ENCODE peak calls at places on chromosomes 11 and 22, in eight cellular contexts. G is NCI-H748 treated with DMSO at 0.1 percent for 48 hours, Z is Panc1, L is memory B cell, R is fibroblast of the aortic adventitia, K is T-helper 17 cell, T is GM20000, W is GM10248. H is an unnamed sample.

GRCh38 chr11:111443640-111444039 is 64.6 kb upstream of the POU2AF1 start:
- DNase-seq in K (no peak), G (no peak), R (no peak), T (no peak), L (no peak), Z (no peak), W (no peak), H (no peak)

GRCh38 chr22:20000246-20001081 is 16.2 kb downstream of the ARVCF start:
- DNase-seq in L (no peak), K (no peak), Z (no peak), W (no peak), T (no peak), G (no peak), R (no peak), H (no peak)

GRCh38 chr11:104588975-104589374 is 309.3 kb downstream of the CASP12 start:
- DNase-seq in K (no peak), Z (no peak), T (no peak), W (no peak), G (no peak), R (no peak), L (no peak), H (no peak)

GRCh38 chr22:20523118-20523983 is 15.9 kb downstream of the MED15 start:
- DNase-seq in G (no peak), L (no peak), K (no peak), T (no peak), R (peak), Z (no peak), W (no peak), H (peak)

GRCh38 chr11:4606231-4607015 is 1.6 kb downstream of the TRIM68 start:
- DNase-seq in Z (no peak), L (no peak), K (no peak), G (peak), T (no peak), W (no peak), R (peak), H (no peak)

GRCh38 chr11:97745515-97746050 is 1275.2 kb upstream of the CNTN5 start:
- DNase-seq in T (no peak), K (no peak), G (no peak), Z (no peak), R (no peak), W (no peak), L (no peak), H (no peak)

GRCh38 chr22:39327995-39328754 is 8.8 kb upstream of the RPL3 start:
- DNase-seq in K (no peak), G (no peak), T (no peak), L (no peak), W (no peak), Z (no peak), R (no peak), H (peak)

GRCh38 chr22:39174498-39175120 is 22.1 kb upstream of the CBX7 start:
- DNase-seq in G (no peak), Z (peak), K (peak), R (peak), T (peak), L (peak), W (no peak), H (peak)

GRCh38 chr11:76123243-76123642 is 83.1 kb downstream of the WNT11 start:
- DNase-seq in R (no peak), Z (no peak), W (no peak), K (no peak), T (no peak), L (no peak), G (no peak), H (no peak)

GRCh38 chr22:21917206-21917958 is 35.3 kb downstream of the PPM1F start:
- DNase-seq in W (no peak), T (no peak), R (peak), Z (no peak), K (no peak), G (no peak), L (no peak), H (no peak)

GRCh38 chr22:36870250-36870649 is 9.4 kb downstream of the NCF4 start:
- DNase-seq in T (no peak), K (no peak), W (no peak), L (no peak), R (no peak), G (no peak), Z (no peak), H (no peak)

GRCh38 chr11:63614136-63614664 is at the start of gene PLAAT3:
- DNase-seq in G (no peak), R (peak), Z (no peak), K (peak), T (peak), W (peak), L (peak), H (peak)

GRCh38 chr11:103024086-103024485 is 67.9 kb downstream of the DCUN1D5 start:
- DNase-seq in Z (no peak), R (peak), L (no peak), W (no peak), G (no peak), T (no peak), K (no peak), H (no peak)

GRCh38 chr22:23179381-23180294 is 671 bp upstream of the BCR start:
- DNase-seq in K (no peak), W (no peak), L (peak), T (peak), R (no peak), Z (no peak), G (no peak), H (no peak)

GRCh38 chr11:22928207-22928917 is 68.1 kb upstream of the CCDC179 start:
- DNase-seq in T (no peak), R (no peak), L (no peak), Z (no peak), W (no peak), G (no peak), K (no peak), H (no peak)

GRCh38 chr11:100752371-100753073 is 65.4 kb downstream of the ARHGAP42 start:
- DNase-seq in Z (no peak), T (no peak), R (no peak), G (peak), W (no peak), K (no peak), L (no peak), H (no peak)

GRCh38 chr22:23062616-23063538 is 7.4 kb upstream of the GNAZ start:
- DNase-seq in G (no peak), W (peak), K (no peak), Z (no peak), L (no peak), T (no peak), R (no peak), H (no peak)

GRCh38 chr11:1565904-1566247 is 6.2 kb downstream of the DUSP8 start:
- DNase-seq in K (no peak), R (no peak), T (no peak), Z (no peak), G (no peak), W (no peak), L (no peak), H (no peak)

GRCh38 chr11:3723014-3723708 is 52.0 kb upstream of the CHRNA10 start:
- DNase-seq in Z (peak), W (no peak), G (no peak), L (no peak), T (no peak), K (no peak), R (peak), H (peak)

GRCh38 chr11:44136176-44136945 is 40.9 kb downstream of the EXT2 start:
- DNase-seq in G (no peak), R (no peak), W (no peak), L (no peak), K (no peak), T (no peak), Z (no peak), H (no peak)

GRCh38 chr22:31346733-31347250 is 646 bp upstream of the PATZ1 start:
- DNase-seq in R (peak), G (peak), Z (no peak), K (no peak), T (peak), W (peak), L (peak), H (peak)

GRCh38 chr11:131897976-131898375 is 527.6 kb downstream of the NTM start:
- DNase-seq in Z (no peak), T (no peak), G (no peak), W (no peak), L (no peak), R (peak), K (no peak), H (no peak)

GRCh38 chr11:12174145-12175143 is 64.1 kb downstream of the MICAL2 start:
- DNase-seq in K (no peak), W (no peak), R (peak), G (no peak), Z (no peak), T (peak), L (no peak), H (no peak)

GRCh38 chr22:37157516-37158289 is 8.0 kb upstream of the IL2RB start:
- DNase-seq in W (no peak), Z (no peak), K (no peak), G (no peak), R (peak), L (no peak), T (no peak), H (no peak)

GRCh38 chr11:36684840-36685800 is 87.1 kb upstream of the RAG2 start:
- DNase-seq in W (peak), K (no peak), R (no peak), T (no peak), Z (no peak), L (no peak), G (no peak), H (no peak)

GRCh38 chr11:86706341-86707131 is 34.1 kb upstream of the ME3 start:
- DNase-seq in G (no peak), R (no peak), K (no peak), W (no peak), Z (no peak), L (no peak), T (no peak), H (no peak)

GRCh38 chr11:58927393-58928081 is 11.8 kb upstream of the GLYATL1 start:
- DNase-seq in R (peak), Z (no peak), G (peak), K (no peak), W (no peak), L (no peak), T (no peak), H (peak)

GRCh38 chr11:844693-845644 is 2.3 kb downstream of the TSPAN4 start:
- DNase-seq in K (no peak), R (peak), L (no peak), W (peak), T (peak), Z (no peak), G (no peak), H (peak)

GRCh38 chr11:64629796-64630562 is 39.0 kb downstream of the SLC22A12 start:
- DNase-seq in W (no peak), L (no peak), G (no peak), Z (no peak), R (no peak), K (no peak), T (no peak), H (no peak)

GRCh38 chr11:89436071-89436470 is 55.1 kb downstream of the NOX4 start:
- DNase-seq in G (no peak), Z (no peak), W (no peak), R (peak), K (no peak), L (no peak), T (no peak), H (peak)

GRCh38 chr11:12817681-12818332 is 143.6 kb downstream of the TEAD1 start:
- DNase-seq in T (no peak), L (no peak), R (no peak), W (no peak), G (no peak), K (no peak), Z (no peak), H (no peak)

GRCh38 chr11:70064011-70064725 is 13.9 kb upstream of the ANO1 start:
- DNase-seq in R (no peak), Z (no peak), L (no peak), W (no peak), G (no peak), T (no peak), K (no peak), H (no peak)

H was measured in AG20443.